ENCODE peak calls at places on chromosomes 6 and 20, in eight cellular contexts. E, B, L, G, W, V, J and R are unnamed samples.

GRCh38 chr20:35490736-35491181 is 35.4 kb downstream of the CEP250 start:
- DNase-seq in E (no peak), B (no peak), L (no peak), G (no peak), W (peak; percentile 91), V (no peak), J (no peak), R (no peak)

GRCh38 chr6:13177617-13178506 is 150.5 kb downstream of the TBC1D7 start:
- DNase-seq in E (no peak), B (no peak), L (no peak), G (no peak), W (peak; percentile 53), V (no peak), J (no peak), R (no peak)

GRCh38 chr6:112202639-112203341 is 51.6 kb downstream of the LAMA4 start:
- DNase-seq in E (peak; percentile 36), B (no peak), L (no peak), G (no peak), W (no peak), V (no peak), J (no peak), R (peak; percentile 92)

GRCh38 chr20:5113615-5113986 is 6.2 kb downstream of the PCNA start:
- DNase-seq in E (no peak), B (no peak), L (no peak), G (no peak), W (no peak), V (no peak), J (no peak), R (no peak)

GRCh38 chr6:11681357-11681756 is 97.2 kb downstream of the ADTRP start:
- DNase-seq in E (no peak), B (no peak), L (no peak), G (no peak), W (no peak), V (no peak), J (no peak), R (no peak)

GRCh38 chr6:87393026-87393622 is 14.6 kb upstream of the CFAP206 start:
- DNase-seq in E (peak; percentile 60), B (peak; percentile 18), L (no peak), G (no peak), W (peak; percentile 84), V (peak; percentile 42), J (no peak), R (peak; percentile 45)

GRCh38 chr6:154370545-154370944 is 13.9 kb upstream of the IPCEF1 start:
- DNase-seq in E (peak; percentile 55), B (no peak), L (no peak), G (no peak), W (peak; percentile 42), V (no peak), J (no peak), R (no peak)

GRCh38 chr20:43963872-43964791 is 49.5 kb downstream of the TOX2 start:
- DNase-seq in E (no peak), B (peak; percentile 59), L (no peak), G (peak; percentile 65), W (peak; percentile 88), V (no peak), J (no peak), R (no peak)

GRCh38 chr6:113630738-113631535 is 226.2 kb upstream of the MARCKS start:
- DNase-seq in E (peak; percentile 65), B (peak; percentile 37), L (no peak), G (peak; percentile 57), W (no peak), V (no peak), J (no peak), R (no peak)

GRCh38 chr20:59684685-59685212 is 80.4 kb downstream of the PHACTR3 start:
- DNase-seq in E (no peak), B (no peak), L (no peak), G (peak; percentile 32), W (no peak), V (no peak), J (no peak), R (no peak)

GRCh38 chr20:35661013-35661412 is 3.7 kb downstream of the CPNE1 start:
- DNase-seq in E (peak; percentile 23), B (no peak), L (no peak), G (no peak), W (no peak), V (no peak), J (no peak), R (no peak)

GRCh38 chr6:151044465-151045441 is 179.3 kb downstream of the MTHFD1L start:
- DNase-seq in E (peak; percentile 89), B (no peak), L (peak; percentile 73), G (peak; percentile 67), W (no peak), V (no peak), J (peak; percentile 87), R (no peak)

GRCh38 chr6:21053612-21054011 is 519.4 kb downstream of the CDKAL1 start:
- DNase-seq in E (peak; percentile 26), B (no peak), L (no peak), G (no peak), W (peak; percentile 21), V (no peak), J (no peak), R (no peak)

GRCh38 chr6:71471718-71472117 is 183.1 kb downstream of the OGFRL1 start:
- DNase-seq in E (no peak), B (no peak), L (no peak), G (no peak), W (no peak), V (no peak), J (no peak), R (no peak)

GRCh38 chr6:147765541-147765940 is 257.1 kb downstream of the SAMD5 start:
- DNase-seq in E (no peak), B (no peak), L (no peak), G (no peak), W (no peak), V (no peak), J (no peak), R (no peak)

GRCh38 chr6:153001767-153002612 is 519 bp downstream of the MTRF1L start:
- DNase-seq in E (peak; percentile 31), B (no peak), L (no peak), G (no peak), W (peak; percentile 48), V (no peak), J (no peak), R (no peak)

GRCh38 chr20:24780648-24781047 is 168.4 kb upstream of the CST7 start:
- DNase-seq in E (no peak), B (no peak), L (no peak), G (peak; percentile 37), W (no peak), V (no peak), J (no peak), R (no peak)

GRCh38 chr6:81894788-81895221 is 142.3 kb upstream of the TENT5A start:
- DNase-seq in E (peak; percentile 49), B (no peak), L (peak; percentile 14), G (no peak), W (no peak), V (no peak), J (no peak), R (no peak)

GRCh38 chr6:162377735-162378134 is 349.8 kb downstream of the PRKN start:
- DNase-seq in E (no peak), B (no peak), L (no peak), G (no peak), W (no peak), V (no peak), J (no peak), R (no peak)

GRCh38 chr20:54479138-54479906 is 3.9 kb downstream of the DOK5 start:
- DNase-seq in E (no peak), B (no peak), L (no peak), G (no peak), W (peak; percentile 12), V (no peak), J (no peak), R (no peak)

GRCh38 chr6:133240511-133241087 is 558 bp upstream of the EYA4 start:
- DNase-seq in E (no peak), B (no peak), L (no peak), G (no peak), W (no peak), V (no peak), J (no peak), R (no peak)

GRCh38 chr6:44699082-44699481 is 311.6 kb downstream of the CDC5L start:
- DNase-seq in E (no peak), B (peak; percentile 65), L (no peak), G (no peak), W (no peak), V (no peak), J (no peak), R (no peak)

GRCh38 chr6:115441671-115442070 is 619.0 kb downstream of the FRK start:
- DNase-seq in E (peak; percentile 1), B (peak; percentile 17), L (no peak), G (no peak), W (no peak), V (no peak), J (no peak), R (no peak)

GRCh38 chr6:158452191-158452590 is 107.7 kb upstream of the TMEM181 start:
- DNase-seq in E (no peak), B (no peak), L (no peak), G (no peak), W (no peak), V (no peak), J (no peak), R (no peak)

GRCh38 chr6:141666187-141666586 is 466.5 kb upstream of the GJE1 start:
- DNase-seq in E (no peak), B (no peak), L (no peak), G (no peak), W (no peak), V (no peak), J (no peak), R (no peak)

GRCh38 chr6:33822575-33823395 is 19.0 kb upstream of the MLN start:
- DNase-seq in E (peak; percentile 41), B (no peak), L (no peak), G (no peak), W (peak; percentile 47), V (no peak), J (no peak), R (peak; percentile 26)

GRCh38 chr20:41734506-41734945 is 116.3 kb upstream of the CHD6 start:
- DNase-seq in E (peak; percentile 45), B (no peak), L (no peak), G (no peak), W (peak; percentile 47), V (peak; percentile 13), J (no peak), R (no peak)